ENCODE peak calls at places on chromosomes 6 and 20, in ten cellular contexts. N is HEK293T; R is T-helper 2 cell treated with Interferon-gamma antibody and Interleukin-4, amounts not matched to agents 5 μg/mL and 100 μg/mL, for 36 hours; Z is iPS-NIHi11; U is ELR; Q is pons; C is choroid plexus epithelial cell; S is activated naive CD4-positive, alpha-beta T cell treated with anti-CD3 and anti-CD28 coated beads, Interleukin-2, amount 10 ng/mL, durations not matched to agents 7 days and 5 days; G is kidney tubule cell; E is GM06990. A is an unnamed sample.

GRCh38 chr20:270517-270916 is 13.0 kb downstream of the DEFB132 start:
- DNase-seq in Z (no peak), G (no peak), R (no peak), Q (no peak), S (no peak), N (no peak), C (no peak), E (no peak), U (no peak), A (no peak)

GRCh38 chr6:44661221-44661609 is 273.7 kb downstream of the CDC5L start:
- DNase-seq in U (peak; percentile 41), Z (no peak), N (no peak), Q (no peak), G (peak; percentile 88), C (peak; percentile 13), S (no peak), R (no peak), E (no peak), A (no peak)

GRCh38 chr20:46642265-46642942 is 8.9 kb downstream of the SLC13A3 start:
- DNase-seq in E (no peak), G (no peak), U (no peak), Z (no peak), Q (no peak), R (no peak), C (no peak), S (no peak), N (no peak), A (no peak)

GRCh38 chr6:30145818-30146217 is 9.9 kb downstream of the TRIM40 start:
- DNase-seq in C (no peak), U (no peak), S (no peak), Z (peak; percentile 32), R (no peak), Q (no peak), N (no peak), E (no peak), G (no peak), A (no peak)

GRCh38 chr6:117550078-117550600 is 52.2 kb downstream of the GOPC start:
- DNase-seq in Q (no peak), C (no peak), G (no peak), U (no peak), E (no peak), R (no peak), N (no peak), Z (no peak), S (no peak), A (no peak)

GRCh38 chr6:91299544-91300491 is 712.9 kb upstream of the MAP3K7 start:
- DNase-seq in C (peak; percentile 96), Z (peak; percentile 45), U (no peak), E (no peak), N (peak; percentile 52), Q (no peak), S (no peak), R (no peak), G (peak; percentile 72), A (no peak)

GRCh38 chr6:39080246-39080875 is 31.8 kb downstream of the GLP1R start:
- DNase-seq in Q (no peak), Z (no peak), R (no peak), U (no peak), E (no peak), C (no peak), N (no peak), G (no peak), S (no peak), A (no peak)

GRCh38 chr20:44600758-44601562 is 18.6 kb downstream of the PKIG start:
- DNase-seq in U (no peak), R (no peak), E (no peak), N (no peak), Z (no peak), S (no peak), G (no peak), Q (no peak), C (no peak), A (no peak)

GRCh38 chr20:31475032-31475431 is at the start of the genes DEFB124 and REM1:
- DNase-seq in N (no peak), G (no peak), R (no peak), C (no peak), E (no peak), S (no peak), U (no peak), Z (no peak), Q (no peak), A (peak; percentile 15)

GRCh38 chr20:10665791-10666190 is 8.0 kb downstream of the JAG1 start:
- DNase-seq in Q (no peak), E (no peak), G (no peak), Z (no peak), C (peak; percentile 62), U (no peak), S (no peak), R (no peak), N (no peak), A (no peak)

GRCh38 chr20:21436186-21436585 is 38.9 kb upstream of the NKX2-4 start:
- DNase-seq in G (peak; percentile 98), Z (no peak), S (no peak), E (no peak), R (no peak), Q (no peak), U (peak; percentile 96), C (peak; percentile 83), N (no peak), A (no peak)

GRCh38 chr20:53935353-53936084 is 134.9 kb downstream of the BCAS1 start:
- DNase-seq in U (no peak), N (no peak), C (no peak), Z (no peak), S (no peak), R (no peak), Q (peak; percentile 53), E (no peak), G (no peak), A (peak; percentile 62)

GRCh38 chr6:4446982-4447381 is 311.6 kb upstream of the ECI2 start:
- DNase-seq in U (peak; percentile 19), Z (no peak), G (no peak), N (no peak), Q (peak; percentile 38), S (no peak), C (peak; percentile 92), R (no peak), E (peak; percentile 26), A (no peak)

GRCh38 chr6:81865712-81866111 is 113.2 kb upstream of the TENT5A start:
- DNase-seq in U (peak; percentile 87), G (peak; percentile 51), C (peak; percentile 52), Z (no peak), N (no peak), Q (no peak), S (no peak), E (no peak), R (no peak), A (no peak)

GRCh38 chr6:99183066-99183465 is 166.4 kb downstream of the FAXC start:
- DNase-seq in S (no peak), G (no peak), E (no peak), Q (no peak), N (no peak), R (no peak), Z (no peak), U (no peak), C (no peak), A (no peak)

GRCh38 chr20:48793776-48794175 is 34.0 kb downstream of the PREX1 start:
- DNase-seq in N (no peak), R (no peak), Z (no peak), C (no peak), Q (no peak), E (no peak), S (no peak), G (no peak), U (no peak), A (no peak)

GRCh38 chr6:7086488-7086887 is 21.3 kb upstream of the RREB1 start:
- DNase-seq in N (no peak), C (peak; percentile 31), Q (peak; percentile 46), G (no peak), Z (no peak), U (peak; percentile 56), E (peak; percentile 74), S (peak; percentile 61), R (peak; percentile 26), A (peak; percentile 45)

GRCh38 chr20:17882065-17882833 is 86.3 kb downstream of the SNX5 start:
- DNase-seq in S (no peak), R (no peak), G (no peak), N (no peak), Q (peak; percentile 70), E (no peak), C (no peak), U (no peak), Z (no peak), A (no peak)

GRCh38 chr6:19333936-19334335 is 503.2 kb upstream of the ID4 start:
- DNase-seq in E (no peak), U (peak; percentile 70), R (no peak), C (peak; percentile 45), S (no peak), Z (no peak), N (no peak), Q (no peak), G (peak; percentile 63), A (no peak)

GRCh38 chr6:23547851-23548250 is 578.2 kb upstream of the NRSN1 start:
- DNase-seq in Q (peak; percentile 2), S (no peak), R (no peak), C (peak; percentile 45), U (no peak), N (peak; percentile 16), G (peak; percentile 42), E (no peak), Z (peak; percentile 31), A (no peak)

GRCh38 chr20:44071057-44071456 is 115.9 kb downstream of the JPH2 start:
- DNase-seq in Z (no peak), S (no peak), G (no peak), Q (no peak), U (no peak), N (no peak), E (no peak), R (no peak), C (no peak), A (no peak)

GRCh38 chr6:79622353-79622752 is 8.8 kb upstream of the SH3BGRL2 start:
- DNase-seq in Z (no peak), R (no peak), Q (no peak), N (no peak), U (no peak), E (no peak), G (no peak), S (no peak), C (no peak), A (no peak)

GRCh38 chr6:149385998-149386646 is 13.9 kb upstream of the SUMO4 start:
- DNase-seq in Q (no peak), G (no peak), S (no peak), C (no peak), N (no peak), U (no peak), R (no peak), E (no peak), Z (no peak), A (no peak)

GRCh38 chr6:33185190-33185589 is 7.1 kb downstream of the COL11A2 start:
- DNase-seq in G (no peak), C (no peak), S (no peak), U (no peak), R (no peak), Q (no peak), E (no peak), Z (no peak), N (no peak), A (no peak)

GRCh38 chr20:36234771-36235320 is 1.4 kb upstream of the AAR2 start:
- DNase-seq in G (no peak), Q (no peak), U (no peak), R (no peak), Z (no peak), S (no peak), C (no peak), E (no peak), N (no peak), A (no peak)

GRCh38 chr6:82040405-82041221 is 206.9 kb downstream of the IBTK start:
- DNase-seq in G (peak; percentile 58), S (no peak), U (peak; percentile 72), Z (peak; percentile 46), E (no peak), Q (peak; percentile 88), N (peak; percentile 35), C (peak; percentile 79), R (no peak), A (peak; percentile 2)

GRCh38 chr20:50582591-50583234 is 72.5 kb downstream of the PTPN1 start:
- DNase-seq in Q (no peak), C (no peak), S (no peak), E (no peak), Z (no peak), U (no peak), R (no peak), N (no peak), G (no peak), A (no peak)

GRCh38 chr6:75619230-75619899 is 17.7 kb downstream of the SENP6 start:
- DNase-seq in C (no peak), S (no peak), E (no peak), N (no peak), U (no peak), Z (no peak), Q (no peak), R (no peak), G (no peak), A (peak; percentile 13)

A was measured in erythroblast.